ENCODE peak calls at places on chromosomes 1 and 21, in five cellular contexts. G is GM13976, H is tibial artery, F is right atrium auricular region, A is upper lobe of left lung. E is an unnamed sample.
A peak's percentile ranks its signal among the peaks of the same experiment; 100 is the strongest.

GRCh38 chr1:243943671-243944428 is 93.8 kb upstream of the AKT3 start:
- DNase-seq in G (no peak), H (no peak), F (no peak), A (no peak), E (no peak)

GRCh38 chr21:31727181-31727580 is 4.7 kb downstream of the SCAF4 start:
- DNase-seq in G (no peak), H (no peak), F (no peak), A (no peak), E (no peak)

GRCh38 chr1:11530731-11531311 is 51.9 kb downstream of the DISP3 start:
- DNase-seq in G (no peak), H (no peak), F (no peak), A (no peak), E (no peak)

GRCh38 chr1:237470712-237471310 is 419.9 kb downstream of the ZP4 start:
- DNase-seq in G (no peak), H (no peak), F (no peak), A (no peak), E (no peak)

GRCh38 chr21:46154155-46154954 is 1.0 kb downstream of the FTCD start:
- DNase-seq in G (no peak), H (peak; percentile 17), F (no peak), A (peak; percentile 81), E (peak; percentile 15)

GRCh38 chr1:227943354-227943753 is 4.4 kb downstream of the WNT9A start:
- DNase-seq in G (no peak), H (no peak), F (peak; percentile 43), A (no peak), E (no peak)

GRCh38 chr1:175900171-175900570 is 156.8 kb upstream of the TNR start:
- DNase-seq in G (no peak), H (no peak), F (no peak), A (no peak), E (no peak)

GRCh38 chr1:241985787-241986186 is 13.1 kb downstream of the MAP1LC3C start:
- DNase-seq in G (peak; percentile 68), H (no peak), F (no peak), A (no peak), E (no peak)

GRCh38 chr1:143611159-143611558 is 360.6 kb downstream of the FAM72C start:
- DNase-seq in G (no peak), H (no peak), F (no peak), A (no peak), E (no peak)

GRCh38 chr1:186985889-186986491 is 157.2 kb downstream of the PLA2G4A start:
- DNase-seq in G (peak; percentile 37), H (no peak), F (no peak), A (no peak), E (no peak)

GRCh38 chr21:35051287-35051818 is 2.3 kb upstream of the RUNX1 start:
- DNase-seq in G (peak; percentile 66), H (peak; percentile 82), F (peak; percentile 93), A (peak; percentile 88), E (peak; percentile 54)

GRCh38 chr1:205748398-205749093 is 1.4 kb downstream of the NUCKS1 start:
- DNase-seq in G (no peak), H (no peak), F (no peak), A (no peak), E (no peak)

GRCh38 chr1:243550276-243550675 is 294.4 kb downstream of the SDCCAG8 start:
- DNase-seq in G (no peak), H (no peak), F (no peak), A (no peak), E (no peak)

GRCh38 chr21:45122432-45123132 is 48.2 kb downstream of the ADARB1 start:
- DNase-seq in G (no peak), H (no peak), F (no peak), A (no peak), E (no peak)

GRCh38 chr1:150970818-150971582 is 3.6 kb downstream of the CERS2 start:
- DNase-seq in G (no peak), H (peak; percentile 89), F (peak; percentile 90), A (no peak), E (no peak)

GRCh38 chr1:6596886-6597776 is 5.5 kb downstream of the KLHL21 start:
- DNase-seq in G (no peak), H (no peak), F (no peak), A (peak; percentile 36), E (no peak)

GRCh38 chr1:53145942-53146708 is 3.7 kb upstream of the SLC1A7 start:
- DNase-seq in G (no peak), H (peak; percentile 36), F (peak; percentile 77), A (peak; percentile 64), E (no peak)

GRCh38 chr1:74946389-74946788 is 187.8 kb upstream of the LHX8 start:
- DNase-seq in G (no peak), H (no peak), F (no peak), A (no peak), E (no peak)

GRCh38 chr1:9717193-9718005 is 65.9 kb downstream of the PIK3CD start:
- DNase-seq in G (peak; percentile 92), H (peak; percentile 58), F (no peak), A (peak; percentile 68), E (peak; percentile 68)

GRCh38 chr1:177914603-177915002 is 55.3 kb downstream of the SEC16B start:
- DNase-seq in G (no peak), H (no peak), F (no peak), A (no peak), E (no peak)

GRCh38 chr1:177912991-177913390 is 56.9 kb downstream of the SEC16B start:
- DNase-seq in G (no peak), H (no peak), F (no peak), A (no peak), E (no peak)

GRCh38 chr1:177909416-177909815 is 60.4 kb downstream of the SEC16B start:
- DNase-seq in G (no peak), H (no peak), F (no peak), A (no peak), E (no peak)

GRCh38 chr1:177915641-177916040 is 54.2 kb downstream of the SEC16B start:
- DNase-seq in G (no peak), H (no peak), F (no peak), A (no peak), E (no peak)

GRCh38 chr1:177913762-177914540 is 55.9 kb downstream of the SEC16B start:
- DNase-seq in G (no peak), H (no peak), F (no peak), A (no peak), E (no peak)
- TF ChIP-seq CTCF in G (no peak), H (no peak), F (no peak), A (no peak), E (no peak)

DNA sequence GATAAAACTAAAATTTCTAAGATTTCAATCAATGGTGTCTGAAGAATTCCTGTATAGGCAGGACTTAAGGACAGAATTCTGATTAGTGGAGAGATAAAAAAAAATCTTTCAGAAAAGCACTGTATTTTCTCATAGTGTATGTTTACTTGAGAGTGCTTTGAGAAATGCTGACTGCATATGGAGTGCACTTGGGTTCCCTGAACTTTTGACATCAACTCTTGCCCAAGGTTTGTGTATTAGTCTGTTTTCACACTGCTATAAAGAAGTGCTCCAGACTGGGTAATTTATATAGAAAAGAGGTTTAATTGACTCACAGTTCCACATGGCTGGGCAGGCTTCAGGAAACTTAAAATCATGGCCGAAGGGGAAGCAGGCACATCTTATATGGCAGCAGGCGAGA is 275.0 kb downstream of the LRRC40 start:
- DNase-seq in G (no peak), H (no peak), F (no peak), A (no peak), E (no peak)
- TF ChIP-seq CTCF in G (no peak), H (no peak), F (no peak), A (no peak), E (no peak)

GRCh38 chr1:104120488-104120887 is 370.8 kb downstream of the AMY1C start:
- DNase-seq in G (no peak), H (no peak), F (no peak), A (no peak), E (no peak)
- TF ChIP-seq CTCF in G (no peak), H (no peak), F (no peak), A (no peak), E (no peak)

DNA sequence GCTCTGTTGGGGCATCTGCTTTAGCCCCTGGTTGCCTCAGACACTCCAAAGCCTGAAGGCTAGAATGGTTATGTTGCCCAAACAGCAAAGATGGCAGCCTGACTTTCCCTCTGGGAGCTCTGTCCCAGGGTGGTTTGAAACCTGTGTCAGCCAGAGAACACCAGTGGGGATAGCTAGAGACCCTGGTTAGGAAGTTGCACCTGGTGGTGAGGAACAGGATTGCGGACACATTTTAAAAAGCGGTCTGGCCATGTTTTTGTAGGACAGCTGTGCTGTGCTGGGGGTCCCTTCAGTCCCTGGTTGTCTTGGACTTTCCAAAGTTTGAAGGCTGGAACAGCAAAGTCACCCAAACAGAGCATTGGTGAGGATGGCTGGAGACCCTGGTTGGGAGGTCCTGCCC is 87.8 kb downstream of the DNM3 start:
- DNase-seq in G (no peak), H (no peak), F (no peak), A (no peak), E (no peak)
- TF ChIP-seq CTCF in G (no peak), H (no peak), F (no peak), A (no peak), E (no peak)

E was measured in activated B cell treated with CpG ODN at 0.5 μM for 24 hours.